ENCODE peak calls at places on chromosome 21, in seven cellular contexts. R is heart left ventricle; E is activated T-cell treated with anti-CD3 and anti-CD28 coated beads, Interleukin-2, amount 50 U/mL, for 4 hours; O is HepG2; G is gastroesophageal sphincter; W is sciatic nerve; F is natural killer cell. B is an unnamed sample.
A peak's percentile ranks its signal among the peaks of the same experiment; 100 is the strongest.

GRCh38 chr21:43645414-43645891 is 13.8 kb downstream of the HSF2BP start:
- ATAC-seq in E (no peak), O (peak; percentile 74), R (peak; percentile 85), F (no peak), G (peak; percentile 40), W (peak; percentile 94), B (peak; percentile 85)

GRCh38 chr21:26120833-26121232 is 49.7 kb downstream of the APP start:
- ATAC-seq in W (no peak), F (no peak), O (no peak), R (no peak), G (no peak), E (no peak), B (no peak)

GRCh38 chr21:34243562-34243961 is 120.2 kb upstream of the KCNE2 start:
- ATAC-seq in W (no peak), G (no peak), F (no peak), R (no peak), E (no peak), O (peak; percentile 57), B (peak; percentile 63)

GRCh38 chr21:44982558-44983244 is 42.9 kb downstream of the SLX9 start:
- ATAC-seq in O (peak; percentile 4), R (peak; percentile 75), E (no peak), G (peak; percentile 22), W (no peak), F (no peak), B (peak; percentile 7)

GRCh38 chr21:15421947-15422346 is 307.8 kb upstream of the USP25 start:
- ATAC-seq in W (no peak), G (no peak), O (no peak), E (peak; percentile 70), F (no peak), R (no peak), B (no peak)

GRCh38 chr21:23307065-23307464 is 2300.2 kb downstream of the MRPL39 start:
- ATAC-seq in W (no peak), G (no peak), E (no peak), O (no peak), R (no peak), F (no peak), B (no peak)

GRCh38 chr21:43331111-43331961 is 95.6 kb downstream of the SIK1 start:
- ATAC-seq in W (no peak), F (no peak), O (no peak), G (no peak), R (no peak), E (no peak), B (no peak)

GRCh38 chr21:46027855-46028493 is 46.4 kb downstream of the COL6A1 start:
- ATAC-seq in W (peak; percentile 67), E (no peak), O (no peak), G (peak; percentile 77), R (peak; percentile 73), F (no peak), B (peak; percentile 85)

GRCh38 chr21:40938078-40938477 is 91.1 kb upstream of the DSCAM start:
- ATAC-seq in E (no peak), O (no peak), R (peak; percentile 83), F (no peak), G (no peak), W (no peak), B (no peak)

GRCh38 chr21:42672699-42673458 is 19.5 kb downstream of the PDE9A start:
- ATAC-seq in R (no peak), E (no peak), W (no peak), O (peak; percentile 34), G (no peak), F (no peak), B (no peak)

GRCh38 chr21:10641107-10641506 is 119.7 kb downstream of the TPTE start:
- ATAC-seq in E (no peak), F (no peak), W (peak; percentile 5), G (no peak), O (no peak), R (peak; percentile 9), B (no peak)

GRCh38 chr21:41729701-41730368 is 37.0 kb downstream of the RIPK4 start:
- ATAC-seq in G (no peak), O (no peak), W (no peak), F (no peak), R (no peak), E (no peak), B (no peak)

GRCh38 chr21:38227401-38227800 is 29.4 kb upstream of the KCNJ15 start:
- ATAC-seq in R (no peak), W (no peak), E (no peak), G (no peak), O (no peak), F (no peak), B (no peak)

GRCh38 chr21:38525454-38525853 is 27.2 kb upstream of the ERG start:
- ATAC-seq in G (no peak), W (no peak), F (no peak), O (no peak), R (no peak), E (no peak), B (no peak)

GRCh38 chr21:30676737-30677136 is 34.1 kb downstream of the KRTAP20-3 start:
- ATAC-seq in F (no peak), R (no peak), W (no peak), E (no peak), G (no peak), O (no peak), B (no peak)

GRCh38 chr21:30625449-30625848 is 5.0 kb downstream of the KRTAP20-4 start:
- ATAC-seq in F (no peak), O (no peak), W (no peak), R (no peak), E (no peak), G (no peak), B (no peak)

GRCh38 chr21:37642493-37642892 is 273.8 kb downstream of the KCNJ6 start:
- ATAC-seq in O (peak; percentile 79), W (no peak), G (no peak), R (peak; percentile 57), F (no peak), E (peak; percentile 59), B (peak; percentile 46)

GRCh38 chr21:37429356-37429755 is 62.8 kb downstream of the DYRK1A start:
- ATAC-seq in W (no peak), E (no peak), G (no peak), O (no peak), R (no peak), F (no peak), B (no peak)

GRCh38 chr21:39561128-39561527 is 51.6 kb upstream of the B3GALT5 start:
- ATAC-seq in E (no peak), O (no peak), F (no peak), R (no peak), G (no peak), W (no peak), B (no peak)

GRCh38 chr21:17742940-17743592 is 76.1 kb downstream of the C21orf91 start:
- ATAC-seq in O (no peak), E (no peak), F (no peak), R (no peak), G (no peak), W (no peak), B (no peak)

GRCh38 chr21:14734191-14734590 is 188.1 kb upstream of the SAMSN1 start:
- ATAC-seq in F (no peak), G (no peak), R (no peak), W (no peak), E (peak; percentile 54), O (no peak), B (no peak)